ENCODE peak calls at places on chromosomes 12 and 14, in eight cellular contexts. B is CD8-positive, alpha-beta T cell; T is left ventricle myocardium inferior; S is suprapubic skin; U is mucosa of descending colon; O is tibial artery; N is WERI-Rb-1; W is hepatocyte. F is an unnamed sample.

GRCh38 chr14:77268989-77269595 is 1.9 kb downstream of the NGB start:
- DNase-seq in W (no peak), N (peak; percentile 35), S (no peak), U (no peak), B (no peak), T (no peak), O (no peak), F (peak; percentile 83)

GRCh38 chr12:106783515-106783914 is 9.0 kb downstream of the RIC8B start:
- DNase-seq in W (no peak), T (no peak), O (no peak), B (no peak), N (no peak), U (no peak), S (no peak), F (no peak)

GRCh38 chr12:50960130-50960529 is 7.8 kb downstream of the HIGD1C start:
- DNase-seq in N (no peak), S (no peak), U (no peak), T (no peak), O (no peak), W (no peak), B (no peak), F (no peak)

GRCh38 chr14:101862177-101862576 is 100.7 kb downstream of the PPP2R5C start:
- DNase-seq in U (no peak), N (no peak), T (no peak), S (no peak), W (no peak), O (no peak), B (no peak), F (peak; percentile 38)

GRCh38 chr14:102183922-102184677 is 44.4 kb downstream of the WDR20 start:
- DNase-seq in W (no peak), B (no peak), O (no peak), T (no peak), S (no peak), U (no peak), N (no peak), F (no peak)

GRCh38 chr12:102730996-102731395 is 186.0 kb downstream of the PAH start:
- DNase-seq in S (no peak), W (no peak), B (no peak), U (no peak), T (no peak), O (no peak), N (no peak), F (no peak)

GRCh38 chr12:58541300-58541690 is 379.0 kb downstream of the LRIG3 start:
- DNase-seq in U (no peak), W (no peak), O (no peak), S (no peak), N (no peak), T (no peak), B (no peak), F (no peak)

GRCh38 chr12:126588586-126589249 is 1523.5 kb downstream of the AACS start:
- DNase-seq in S (no peak), T (no peak), B (no peak), W (no peak), U (no peak), O (no peak), N (no peak), F (no peak)

GRCh38 chr12:28537474-28537873 is 347.2 kb downstream of the CCDC91 start:
- DNase-seq in T (no peak), B (no peak), U (no peak), N (no peak), S (no peak), W (no peak), O (no peak), F (no peak)

GRCh38 chr12:92468358-92469020 is 234.3 kb upstream of the PLEKHG7 start:
- DNase-seq in W (no peak), U (no peak), B (no peak), T (no peak), O (no peak), S (no peak), N (no peak), F (no peak)

GRCh38 chr14:99649219-99649618 is 4.3 kb downstream of the HHIPL1 start:
- DNase-seq in W (no peak), T (no peak), O (no peak), N (no peak), U (no peak), B (no peak), S (no peak), F (peak; percentile 99)

GRCh38 chr14:56494167-56494566 is 85.4 kb upstream of the TMEM260 start:
- DNase-seq in T (no peak), N (no peak), U (no peak), S (no peak), B (no peak), O (no peak), W (no peak), F (no peak)

GRCh38 chr14:58299665-58300202 is 1.4 kb downstream of the ARID4A start:
- DNase-seq in N (peak; percentile 19), S (no peak), W (peak; percentile 7), O (no peak), T (no peak), B (peak; percentile 9), U (no peak), F (peak; percentile 66)

GRCh38 chr14:102293784-102294183 is 11.2 kb downstream of the MOK start:
- DNase-seq in O (no peak), W (no peak), N (peak; percentile 21), T (no peak), U (no peak), B (no peak), S (no peak), F (no peak)

GRCh38 chr14:23727566-23728335 is 91.6 kb downstream of the DHRS2 start:
- DNase-seq in N (peak; percentile 40), B (no peak), T (no peak), U (no peak), O (no peak), W (peak; percentile 50), S (no peak), F (peak; percentile 94)

DNA sequence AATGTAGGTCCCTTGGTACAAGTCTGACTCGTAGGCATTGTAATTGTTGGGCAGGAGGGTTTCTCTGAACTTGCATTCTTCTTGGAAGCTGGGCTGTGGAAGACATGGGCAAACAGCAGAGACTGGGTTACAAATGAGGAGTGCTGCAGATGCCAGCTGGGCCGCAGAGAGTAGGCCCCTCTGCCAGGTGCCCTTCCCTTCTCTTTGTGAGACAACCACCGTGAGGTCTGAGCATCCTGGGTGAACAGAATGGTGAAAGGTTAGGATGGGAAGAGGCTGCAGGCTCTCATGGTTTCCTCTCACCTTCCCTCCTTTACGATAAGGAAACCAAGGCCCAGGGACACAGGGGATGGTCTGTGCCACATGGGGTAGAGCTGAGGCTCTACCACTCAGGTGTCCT is 11.3 kb downstream of the FGF6 start:
- DNase-seq in S (peak; percentile 38), T (no peak), W (no peak), B (no peak), U (no peak), O (no peak), N (peak; percentile 0), F (no peak)
- TF ChIP-seq CTCF in S (no peak), T (no peak), W (no peak), B (no peak), U (no peak), O (no peak), N (no peak), F (no peak)

DNA sequence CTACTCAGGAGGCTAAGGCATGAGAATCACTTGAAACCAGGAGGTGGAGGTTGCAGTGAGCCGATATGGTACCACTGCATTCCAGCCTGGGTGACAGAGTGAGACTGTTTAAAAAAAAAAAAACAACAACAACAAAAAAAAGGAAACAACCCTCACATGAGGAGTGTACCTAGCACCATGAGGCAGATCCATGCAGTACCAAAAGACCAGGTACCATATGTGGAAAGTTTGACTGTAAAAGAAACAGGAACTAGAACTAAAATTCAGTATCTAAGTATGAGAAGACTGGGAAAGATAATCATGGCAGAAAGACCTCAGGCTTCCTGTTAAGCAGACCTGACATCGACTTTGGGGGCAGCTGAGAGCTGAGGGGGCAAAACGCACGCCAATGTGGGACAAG is 55.1 kb downstream of the TRAFD1 start:
- DNase-seq in N (no peak), S (peak; percentile 9), B (no peak), O (no peak), W (no peak), T (no peak), U (no peak), F (no peak)
- H3K36me3 ChIP-seq in N (peaks cover 49% of the 10 kb centered on the region), S (peaks cover 87% of the 10 kb centered on the region), B (peaks cover 17% of the 10 kb centered on the region), O (peaks cover 83% of the 10 kb centered on the region), W (no peaks in the 10 kb centered on the region), T (peaks cover 97% of the 10 kb centered on the region), U (peaks cover 17% of the 10 kb centered on the region), F (peaks cover 35% of the 10 kb centered on the region)

GRCh38 chr14:76151398-76152332 is at the start of gene GPATCH2L:
- DNase-seq in B (peak; percentile 98), U (peak; percentile 98), O (peak; percentile 93), W (peak; percentile 96), S (peak; percentile 97), T (peak; percentile 96), N (peak; percentile 96), F (peak; percentile 99)

GRCh38 chr14:76154539-76155126 is 2.9 kb downstream of the GPATCH2L start:
- DNase-seq in S (no peak), T (no peak), U (no peak), B (no peak), W (no peak), N (no peak), O (no peak), F (no peak)

GRCh38 chr14:76149196-76149595 is 2.5 kb upstream of the GPATCH2L start:
- DNase-seq in W (no peak), S (no peak), T (no peak), N (no peak), O (no peak), B (no peak), U (no peak), F (no peak)

GRCh38 chr14:76152333-76152681 is 585 bp downstream of the GPATCH2L start:
- DNase-seq in U (peak; percentile 60), N (peak; percentile 27), W (peak; percentile 88), S (peak; percentile 86), O (peak; percentile 75), B (peak; percentile 77), T (peak; percentile 44), F (peak; percentile 97)

GRCh38 chr14:76153919-76154318 is 2.2 kb downstream of the GPATCH2L start:
- DNase-seq in U (no peak), N (no peak), B (no peak), O (no peak), T (no peak), S (no peak), W (no peak), F (no peak)
- TF ChIP-seq CTCF in U (no peak), N (no peak), B (no peak), O (no peak), T (no peak), S (no peak), W (no peak), F (no peak)

GRCh38 chr12:108647936-108648287 is 14.2 kb upstream of the SELPLG start:
- DNase-seq in W (no peak), S (peak; percentile 44), O (no peak), T (no peak), U (no peak), B (no peak), N (no peak), F (no peak)

GRCh38 chr12:108645686-108646596 is 12.2 kb upstream of the SELPLG start:
- DNase-seq in O (no peak), T (no peak), S (peak; percentile 41), B (no peak), N (no peak), U (no peak), W (no peak), F (no peak)

GRCh38 chr12:108646597-108647190 is 13.0 kb upstream of the SELPLG start:
- DNase-seq in T (no peak), W (no peak), B (no peak), U (no peak), O (no peak), N (no peak), S (no peak), F (no peak)

GRCh38 chr12:108648371-108648770 is 14.7 kb upstream of the SELPLG start:
- DNase-seq in O (no peak), S (peak; percentile 32), W (no peak), T (no peak), U (no peak), N (no peak), B (no peak), F (no peak)

GRCh38 chr12:108647199-108647935 is 13.7 kb upstream of the SELPLG start:
- DNase-seq in U (no peak), B (no peak), T (no peak), S (no peak), O (no peak), W (no peak), N (no peak), F (no peak)
- H3K36me3 ChIP-seq in U (peaks cover 2% of the 10 kb centered on the region), B (no peaks in the 10 kb centered on the region), T (peaks cover 78% of the 10 kb centered on the region), S (peaks cover 71% of the 10 kb centered on the region), O (peaks cover 54% of the 10 kb centered on the region), W (no peaks in the 10 kb centered on the region), N (peaks cover 54% of the 10 kb centered on the region), F (peaks cover 69% of the 10 kb centered on the region)

F was measured in osteoblast.